ENCODE peak calls at places on chromosomes 5 and 9, in four cellular contexts. G is natural killer cell, T is aorta, N is fibroblast of pulmonary artery. Y is an unnamed sample.

GRCh38 chr5:173486355-173486754 is 130.1 kb downstream of the BOD1 start:
- DNase-seq in N (no peak), G (no peak), T (no peak), Y (no peak)

GRCh38 chr9:113350937-113351336 is 1.6 kb downstream of the BSPRY start:
- DNase-seq in G (peak), T (no peak), N (no peak), Y (no peak)

GRCh38 chr5:28499764-28500290 is 1461.4 kb upstream of the CDH9 start:
- DNase-seq in G (no peak), N (peak), T (no peak), Y (peak)

GRCh38 chr5:16090270-16090669 is 89.3 kb downstream of the MARCHF11 start:
- DNase-seq in N (no peak), G (no peak), T (no peak), Y (no peak)

GRCh38 chr9:112544477-112544876 is 57.9 kb downstream of the KIAA1958 start:
- DNase-seq in T (no peak), N (no peak), G (no peak), Y (no peak)

GRCh38 chr9:135307314-135307713 is 172.3 kb upstream of the PPP1R26 start:
- DNase-seq in T (no peak), G (no peak), N (no peak), Y (no peak)

GRCh38 chr9:18516514-18516913 is 42.6 kb downstream of the ADAMTSL1 start:
- DNase-seq in T (no peak), N (no peak), G (no peak), Y (no peak)

GRCh38 chr9:81685763-81686613 is 3.4 kb downstream of the TLE1 start:
- DNase-seq in N (peak), T (no peak), G (no peak), Y (peak)

GRCh38 chr5:98330871-98331270 is 442.6 kb upstream of the RGMB start:
- DNase-seq in T (no peak), G (no peak), N (no peak), Y (no peak)

GRCh38 chr5:160968480-160968879 is 116.5 kb upstream of the ATP10B start:
- DNase-seq in N (no peak), G (no peak), T (no peak), Y (peak)

GRCh38 chr5:175263776-175264175 is 180.2 kb downstream of the DRD1 start:
- DNase-seq in T (no peak), N (no peak), G (no peak), Y (no peak)

GRCh38 chr5:52283221-52283620 is 504.5 kb upstream of the ITGA1 start:
- DNase-seq in G (no peak), T (no peak), N (no peak), Y (peak)

GRCh38 chr5:59062986-59063683 is 480.3 kb downstream of the RAB3C start:
- DNase-seq in G (no peak), N (peak), T (no peak), Y (peak)

GRCh38 chr9:35519697-35520403 is 29.9 kb downstream of the RUSC2 start:
- DNase-seq in T (no peak), G (no peak), N (no peak), Y (no peak)

GRCh38 chr5:106862450-106863193 is 808.1 kb downstream of the EFNA5 start:
- DNase-seq in T (no peak), G (no peak), N (peak), Y (peak)

GRCh38 chr9:34691556-34691955 is 480 bp upstream of the CCL19 start:
- DNase-seq in N (no peak), T (no peak), G (no peak), Y (no peak)

GRCh38 chr9:89891221-89892052 is 286.6 kb downstream of the GADD45G start:
- DNase-seq in N (peak), T (no peak), G (no peak), Y (no peak)

GRCh38 chr9:134765785-134766184 is 114.8 kb upstream of the FCN2 start:
- DNase-seq in T (no peak), G (no peak), N (no peak), Y (no peak)